ENCODE peak calls at places on chromosome 16, in four cellular contexts. One of them, this sample, is unnamed.

GRCh38 chr16:88292007-88292940 is 90.5 kb upstream of the ZNF469 start:
- DNase-seq in NCI-H2081 treated with DMSO at 0.1 percent for 48 hours: no peak
- DNase-seq in erythroblast: no peak
- DNase-seq in NCI-H1105 treated with DMSO at 0.1 percent for 48 hours: no peak
- DNase-seq in this sample: no peak

GRCh38 chr16:8756755-8757154 is 40.7 kb downstream of the TMEM186 start:
- DNase-seq in erythroblast: no peak
- DNase-seq in NCI-H2081 treated with DMSO at 0.1 percent for 48 hours: no peak
- DNase-seq in NCI-H1105 treated with DMSO at 0.1 percent for 48 hours: no peak
- DNase-seq in this sample: no peak

GRCh38 chr16:87138316-87138715 is 178.9 kb downstream of the C16orf95 start:
- DNase-seq in NCI-H1105 treated with DMSO at 0.1 percent for 48 hours: no peak
- DNase-seq in erythroblast: no peak
- DNase-seq in NCI-H2081 treated with DMSO at 0.1 percent for 48 hours: no peak
- DNase-seq in this sample: no peak

GRCh38 chr16:83159049-83159448 is 532.3 kb downstream of the CDH13 start:
- DNase-seq in NCI-H1105 treated with DMSO at 0.1 percent for 48 hours: no peak
- DNase-seq in erythroblast: no peak
- DNase-seq in NCI-H2081 treated with DMSO at 0.1 percent for 48 hours: no peak
- DNase-seq in this sample: no peak

GRCh38 chr16:46907061-46907774 is 23.1 kb downstream of the GPT2 start:
- DNase-seq in NCI-H1105 treated with DMSO at 0.1 percent for 48 hours: no peak
- DNase-seq in NCI-H2081 treated with DMSO at 0.1 percent for 48 hours: no peak
- DNase-seq in erythroblast: no peak
- DNase-seq in this sample: no peak

GRCh38 chr16:84722068-84722467 is 22.3 kb downstream of the USP10 start:
- DNase-seq in erythroblast: no peak
- DNase-seq in NCI-H1105 treated with DMSO at 0.1 percent for 48 hours: no peak
- DNase-seq in NCI-H2081 treated with DMSO at 0.1 percent for 48 hours: no peak
- DNase-seq in this sample: no peak

GRCh38 chr16:85138825-85139627 is 26.8 kb upstream of the CIBAR2 start:
- DNase-seq in NCI-H2081 treated with DMSO at 0.1 percent for 48 hours: no peak
- DNase-seq in NCI-H1105 treated with DMSO at 0.1 percent for 48 hours: peak
- DNase-seq in erythroblast: no peak
- DNase-seq in this sample: no peak

GRCh38 chr16:73170587-73170986 is 122.7 kb upstream of the ZFHX3 start:
- DNase-seq in NCI-H1105 treated with DMSO at 0.1 percent for 48 hours: no peak
- DNase-seq in NCI-H2081 treated with DMSO at 0.1 percent for 48 hours: no peak
- DNase-seq in erythroblast: no peak
- DNase-seq in this sample: no peak

GRCh38 chr16:85142129-85142513 is 29.8 kb upstream of the CIBAR2 start:
- DNase-seq in NCI-H1105 treated with DMSO at 0.1 percent for 48 hours: no peak
- DNase-seq in NCI-H2081 treated with DMSO at 0.1 percent for 48 hours: no peak
- DNase-seq in erythroblast: no peak
- DNase-seq in this sample: no peak

GRCh38 chr16:47461598-47462266 is 601 bp downstream of the PHKB start:
- DNase-seq in NCI-H1105 treated with DMSO at 0.1 percent for 48 hours: peak
- DNase-seq in erythroblast: peak
- DNase-seq in NCI-H2081 treated with DMSO at 0.1 percent for 48 hours: no peak
- DNase-seq in this sample: peak

GRCh38 chr16:77794586-77794985 is 6.2 kb downstream of the VAT1L start:
- DNase-seq in NCI-H2081 treated with DMSO at 0.1 percent for 48 hours: no peak
- DNase-seq in erythroblast: no peak
- DNase-seq in NCI-H1105 treated with DMSO at 0.1 percent for 48 hours: no peak
- DNase-seq in this sample: no peak

GRCh38 chr16:50844840-50845239 is 103.0 kb downstream of the CYLD start:
- DNase-seq in erythroblast: no peak
- DNase-seq in NCI-H1105 treated with DMSO at 0.1 percent for 48 hours: no peak
- DNase-seq in NCI-H2081 treated with DMSO at 0.1 percent for 48 hours: no peak
- DNase-seq in this sample: peak

GRCh38 chr16:5071681-5072333 is at the start of gene ALG1:
- DNase-seq in erythroblast: peak
- DNase-seq in NCI-H1105 treated with DMSO at 0.1 percent for 48 hours: peak
- DNase-seq in NCI-H2081 treated with DMSO at 0.1 percent for 48 hours: no peak
- DNase-seq in this sample: peak

GRCh38 chr16:35188288-35189155 is 1729.1 kb downstream of the TP53TG3F start:
- DNase-seq in NCI-H2081 treated with DMSO at 0.1 percent for 48 hours: no peak
- DNase-seq in erythroblast: no peak
- DNase-seq in NCI-H1105 treated with DMSO at 0.1 percent for 48 hours: peak
- DNase-seq in this sample: peak

GRCh38 chr16:30350134-30350871 is 4.8 kb downstream of the CD2BP2 start:
- DNase-seq in erythroblast: no peak
- DNase-seq in NCI-H2081 treated with DMSO at 0.1 percent for 48 hours: no peak
- DNase-seq in NCI-H1105 treated with DMSO at 0.1 percent for 48 hours: no peak
- DNase-seq in this sample: no peak

GRCh38 chr16:69260019-69260418 is 51.1 kb upstream of the VPS4A start:
- DNase-seq in NCI-H1105 treated with DMSO at 0.1 percent for 48 hours: no peak
- DNase-seq in erythroblast: no peak
- DNase-seq in NCI-H2081 treated with DMSO at 0.1 percent for 48 hours: no peak
- DNase-seq in this sample: no peak

GRCh38 chr16:88784074-88784855 is 755 bp downstream of the PIEZO1 start:
- DNase-seq in NCI-H2081 treated with DMSO at 0.1 percent for 48 hours: no peak
- DNase-seq in NCI-H1105 treated with DMSO at 0.1 percent for 48 hours: no peak
- DNase-seq in erythroblast: peak
- DNase-seq in this sample: peak

GRCh38 chr16:10150906-10151305 is 31.3 kb downstream of the GRIN2A start:
- DNase-seq in NCI-H1105 treated with DMSO at 0.1 percent for 48 hours: no peak
- DNase-seq in NCI-H2081 treated with DMSO at 0.1 percent for 48 hours: no peak
- DNase-seq in erythroblast: no peak
- DNase-seq in this sample: no peak

GRCh38 chr16:87538594-87538993 is 45.8 kb upstream of the ZCCHC14 start:
- DNase-seq in NCI-H1105 treated with DMSO at 0.1 percent for 48 hours: no peak
- DNase-seq in NCI-H2081 treated with DMSO at 0.1 percent for 48 hours: no peak
- DNase-seq in erythroblast: no peak
- DNase-seq in this sample: no peak

GRCh38 chr16:46980926-46981325 is 7.5 kb upstream of the DNAJA2 start:
- DNase-seq in NCI-H1105 treated with DMSO at 0.1 percent for 48 hours: no peak
- DNase-seq in erythroblast: no peak
- DNase-seq in NCI-H2081 treated with DMSO at 0.1 percent for 48 hours: no peak
- DNase-seq in this sample: no peak

GRCh38 chr16:65024649-65025243 is 97.1 kb downstream of the CDH11 start:
- DNase-seq in NCI-H1105 treated with DMSO at 0.1 percent for 48 hours: no peak
- DNase-seq in erythroblast: no peak
- DNase-seq in NCI-H2081 treated with DMSO at 0.1 percent for 48 hours: no peak
- DNase-seq in this sample: peak

GRCh38 chr16:14284371-14284770 is 213.3 kb downstream of the MRTFB start:
- DNase-seq in NCI-H2081 treated with DMSO at 0.1 percent for 48 hours: no peak
- DNase-seq in NCI-H1105 treated with DMSO at 0.1 percent for 48 hours: peak
- DNase-seq in erythroblast: no peak
- DNase-seq in this sample: peak